ENCODE peak calls at places on chromosome 17, in five cellular contexts. One of them, this sample, is unnamed.

GRCh38 chr17:45640141-45640850 is 143.8 kb upstream of the CRHR1 start:
- DNase-seq in Peyer's patch: peak
- DNase-seq in tibial artery: peak
- DNase-seq in fibroblast of mammary gland: peak
- DNase-seq in mammary epithelial cell: peak
- DNase-seq in this sample: peak

GRCh38 chr17:79830763-79831366 is 8.4 kb downstream of the CBX4 start:
- DNase-seq in Peyer's patch: no peak
- DNase-seq in fibroblast of mammary gland: no peak
- DNase-seq in mammary epithelial cell: no peak
- DNase-seq in tibial artery: no peak
- DNase-seq in this sample: no peak

GRCh38 chr17:2736956-2737355 is 12.5 kb downstream of the CCDC92B start:
- DNase-seq in fibroblast of mammary gland: peak
- DNase-seq in Peyer's patch: no peak
- DNase-seq in tibial artery: no peak
- DNase-seq in mammary epithelial cell: peak
- DNase-seq in this sample: no peak

GRCh38 chr17:4480929-4481898 is 17.5 kb upstream of the SPNS2 start:
- DNase-seq in mammary epithelial cell: no peak
- DNase-seq in tibial artery: peak
- DNase-seq in fibroblast of mammary gland: no peak
- DNase-seq in Peyer's patch: peak
- DNase-seq in this sample: peak

GRCh38 chr17:57406131-57406980 is 150.0 kb downstream of the MSI2 start:
- DNase-seq in mammary epithelial cell: no peak
- DNase-seq in fibroblast of mammary gland: no peak
- DNase-seq in Peyer's patch: no peak
- DNase-seq in tibial artery: no peak
- DNase-seq in this sample: no peak

GRCh38 chr17:2709173-2709661 is 2.3 kb downstream of the CLUH start:
- DNase-seq in tibial artery: peak
- DNase-seq in fibroblast of mammary gland: no peak
- DNase-seq in mammary epithelial cell: peak
- DNase-seq in Peyer's patch: peak
- DNase-seq in this sample: peak

GRCh38 chr17:11412653-11413052 is 171.6 kb downstream of the SHISA6 start:
- DNase-seq in tibial artery: no peak
- DNase-seq in mammary epithelial cell: no peak
- DNase-seq in Peyer's patch: no peak
- DNase-seq in fibroblast of mammary gland: no peak
- DNase-seq in this sample: no peak

GRCh38 chr17:3213587-3213986 is 6.1 kb downstream of the OR1A1 start:
- DNase-seq in Peyer's patch: no peak
- DNase-seq in tibial artery: no peak
- DNase-seq in fibroblast of mammary gland: no peak
- DNase-seq in mammary epithelial cell: no peak
- DNase-seq in this sample: no peak

GRCh38 chr17:50290074-50290702 is 15.9 kb downstream of the TMEM92 start:
- DNase-seq in mammary epithelial cell: peak
- DNase-seq in fibroblast of mammary gland: peak
- DNase-seq in tibial artery: peak
- DNase-seq in Peyer's patch: peak
- DNase-seq in this sample: peak

GRCh38 chr17:50285941-50286340 is 11.7 kb downstream of the TMEM92 start:
- DNase-seq in fibroblast of mammary gland: no peak
- DNase-seq in Peyer's patch: no peak
- DNase-seq in mammary epithelial cell: no peak
- DNase-seq in tibial artery: no peak
- DNase-seq in this sample: no peak

GRCh38 chr17:50292465-50292864 is 18.2 kb downstream of the TMEM92 start:
- DNase-seq in fibroblast of mammary gland: no peak
- DNase-seq in tibial artery: no peak
- DNase-seq in Peyer's patch: no peak
- DNase-seq in mammary epithelial cell: no peak
- DNase-seq in this sample: no peak

GRCh38 chr17:50289268-50289667 is 15.0 kb downstream of the TMEM92 start:
- DNase-seq in Peyer's patch: no peak
- DNase-seq in mammary epithelial cell: no peak
- DNase-seq in tibial artery: peak
- DNase-seq in fibroblast of mammary gland: peak
- DNase-seq in this sample: no peak

DNA sequence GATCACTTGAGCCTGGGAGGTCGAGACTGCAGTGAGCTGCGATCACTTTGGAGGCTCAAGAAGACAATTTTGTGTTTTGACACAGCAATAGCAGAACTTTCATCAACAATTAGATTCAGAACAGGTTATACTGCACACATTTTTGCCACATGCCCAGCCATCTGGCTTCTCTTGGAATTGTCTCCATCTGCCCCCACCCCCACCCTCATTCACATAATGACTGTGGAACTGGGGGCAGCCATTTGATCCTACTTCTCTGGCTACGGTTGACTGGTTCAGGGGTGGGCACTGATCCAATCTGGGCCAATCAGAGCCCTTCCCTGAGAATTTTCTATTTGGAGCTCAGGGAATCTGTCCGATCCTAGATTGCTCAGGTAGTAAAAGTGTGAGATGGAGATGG is 14.0 kb downstream of the TMEM92 start:
- DNase-seq in mammary epithelial cell: no peak
- DNase-seq in Peyer's patch: no peak
- DNase-seq in tibial artery: no peak
- DNase-seq in fibroblast of mammary gland: no peak
- DNase-seq in this sample: no peak
- TF ChIP-seq CTCF in mammary epithelial cell: no peak
- TF ChIP-seq CTCF in Peyer's patch: no peak
- TF ChIP-seq CTCF in tibial artery: no peak
- TF ChIP-seq CTCF in fibroblast of mammary gland: no peak
- TF ChIP-seq CTCF in this sample: no peak

DNA sequence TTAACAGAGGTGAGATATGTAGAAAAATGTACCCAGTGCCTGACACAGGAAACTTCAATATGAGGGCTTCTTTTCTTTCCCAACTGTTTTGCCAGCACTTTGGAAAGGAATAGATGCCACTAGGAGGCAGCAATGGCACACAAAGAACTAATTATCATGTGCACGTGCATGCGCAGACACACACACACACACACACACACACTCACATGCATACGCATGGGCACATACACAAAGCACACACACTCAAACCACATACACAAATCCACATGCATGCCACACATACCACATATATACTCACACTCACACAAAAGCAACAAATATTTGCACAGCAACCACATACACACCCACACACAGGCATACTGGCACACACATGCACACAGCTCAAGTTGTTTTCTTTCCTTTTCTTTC is 8.8 kb upstream of the CEP112 start:
- DNase-seq in mammary epithelial cell: peak
- DNase-seq in Peyer's patch: peak
- DNase-seq in fibroblast of mammary gland: peak
- DNase-seq in tibial artery: no peak
- DNase-seq in this sample: no peak
- TF ChIP-seq CTCF in mammary epithelial cell: peak
- TF ChIP-seq CTCF in Peyer's patch: peak
- TF ChIP-seq CTCF in fibroblast of mammary gland: peak
- TF ChIP-seq CTCF in tibial artery: peak
- TF ChIP-seq CTCF in this sample: no peak

GRCh38 chr17:33028778-33029177 is 37.1 kb downstream of the SPACA3 start:
- DNase-seq in fibroblast of mammary gland: no peak
- DNase-seq in mammary epithelial cell: no peak
- DNase-seq in Peyer's patch: no peak
- DNase-seq in tibial artery: no peak
- DNase-seq in this sample: no peak
- TF ChIP-seq CTCF in fibroblast of mammary gland: no peak
- TF ChIP-seq CTCF in mammary epithelial cell: peak
- TF ChIP-seq CTCF in Peyer's patch: no peak
- TF ChIP-seq CTCF in tibial artery: no peak
- TF ChIP-seq CTCF in this sample: no peak

GRCh38 chr17:44585315-44585714 is 28.0 kb downstream of the FZD2 start:
- DNase-seq in fibroblast of mammary gland: no peak
- DNase-seq in tibial artery: no peak
- DNase-seq in mammary epithelial cell: no peak
- DNase-seq in Peyer's patch: no peak
- DNase-seq in this sample: no peak

GRCh38 chr17:44587339-44587738 is 30.1 kb downstream of the FZD2 start:
- DNase-seq in fibroblast of mammary gland: peak
- DNase-seq in mammary epithelial cell: peak
- DNase-seq in tibial artery: peak
- DNase-seq in Peyer's patch: no peak
- DNase-seq in this sample: no peak

GRCh38 chr17:44578947-44579346 is 21.7 kb downstream of the FZD2 start:
- DNase-seq in tibial artery: no peak
- DNase-seq in Peyer's patch: no peak
- DNase-seq in fibroblast of mammary gland: no peak
- DNase-seq in mammary epithelial cell: no peak
- DNase-seq in this sample: no peak

GRCh38 chr17:44584498-44584897 is 27.2 kb downstream of the FZD2 start:
- DNase-seq in mammary epithelial cell: no peak
- DNase-seq in tibial artery: no peak
- DNase-seq in fibroblast of mammary gland: no peak
- DNase-seq in Peyer's patch: no peak
- DNase-seq in this sample: no peak

DNA sequence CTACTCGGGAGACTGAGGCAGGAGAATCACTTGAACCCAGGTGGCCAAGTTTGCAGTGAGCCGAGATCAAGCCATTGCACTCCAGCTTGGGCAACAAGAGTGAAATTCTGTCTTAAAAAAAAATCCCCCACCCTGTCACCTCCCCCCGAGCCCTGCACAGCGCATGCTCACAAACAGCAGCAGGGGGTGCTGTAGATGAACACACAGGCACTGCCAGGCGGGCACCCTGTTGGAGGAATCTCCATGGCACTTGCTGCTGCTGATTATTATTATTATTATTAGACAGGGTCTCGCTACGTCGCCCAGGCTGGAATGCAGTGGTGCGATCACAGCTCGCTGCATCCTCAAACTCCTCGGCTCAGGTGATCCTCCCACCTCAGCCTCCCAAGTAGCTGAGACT is 24.6 kb downstream of the FZD2 start:
- DNase-seq in tibial artery: no peak
- DNase-seq in Peyer's patch: no peak
- DNase-seq in mammary epithelial cell: no peak
- DNase-seq in fibroblast of mammary gland: peak
- DNase-seq in this sample: no peak
- TF ChIP-seq CTCF in tibial artery: no peak
- TF ChIP-seq CTCF in Peyer's patch: no peak
- TF ChIP-seq CTCF in mammary epithelial cell: peak
- TF ChIP-seq CTCF in fibroblast of mammary gland: peak
- TF ChIP-seq CTCF in this sample: peak

DNA sequence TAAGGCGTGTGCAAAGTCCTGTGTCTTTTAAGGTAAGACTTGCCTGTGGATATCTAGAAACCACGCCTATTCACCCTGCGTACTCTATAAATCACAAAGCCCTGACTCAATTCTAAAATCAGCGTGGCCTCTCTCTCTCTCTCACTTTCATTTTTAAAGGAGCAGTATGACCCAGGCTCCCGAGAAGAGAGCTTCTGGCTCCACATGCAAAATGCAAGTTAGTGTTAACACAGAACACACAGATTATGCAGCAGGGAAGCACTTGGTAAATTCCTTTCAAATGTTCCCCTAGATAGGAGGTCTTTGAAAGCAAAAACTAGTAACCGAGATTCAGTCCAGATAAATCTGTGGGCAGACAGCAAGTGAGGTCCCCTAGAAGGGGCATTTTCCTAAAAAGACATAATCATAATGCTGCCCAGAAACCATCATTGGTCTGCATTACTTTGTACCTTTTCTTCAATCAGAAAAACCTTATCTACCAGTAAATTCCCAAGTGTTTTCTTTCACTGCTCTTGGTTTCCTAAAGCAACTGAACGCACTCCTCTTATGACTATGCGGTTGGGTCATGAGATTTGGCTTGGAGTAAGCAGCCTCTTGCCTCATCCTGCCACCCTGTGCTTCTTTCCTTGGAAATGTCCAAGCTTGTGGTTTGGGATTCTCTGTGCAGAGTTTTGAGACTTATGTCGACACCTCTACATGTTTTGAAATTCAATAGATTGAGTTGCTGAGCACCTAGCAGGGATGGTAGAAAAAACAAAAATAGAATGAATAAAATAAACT is 31.7 kb upstream of the KCNJ2 start:
- DNase-seq in mammary epithelial cell: peak
- DNase-seq in fibroblast of mammary gland: peak
- DNase-seq in tibial artery: peak
- DNase-seq in Peyer's patch: peak
- DNase-seq in this sample: peak
- TF ChIP-seq CTCF in mammary epithelial cell: peak
- TF ChIP-seq CTCF in fibroblast of mammary gland: no peak
- TF ChIP-seq CTCF in tibial artery: no peak
- TF ChIP-seq CTCF in Peyer's patch: no peak
- TF ChIP-seq CTCF in this sample: no peak

DNA sequence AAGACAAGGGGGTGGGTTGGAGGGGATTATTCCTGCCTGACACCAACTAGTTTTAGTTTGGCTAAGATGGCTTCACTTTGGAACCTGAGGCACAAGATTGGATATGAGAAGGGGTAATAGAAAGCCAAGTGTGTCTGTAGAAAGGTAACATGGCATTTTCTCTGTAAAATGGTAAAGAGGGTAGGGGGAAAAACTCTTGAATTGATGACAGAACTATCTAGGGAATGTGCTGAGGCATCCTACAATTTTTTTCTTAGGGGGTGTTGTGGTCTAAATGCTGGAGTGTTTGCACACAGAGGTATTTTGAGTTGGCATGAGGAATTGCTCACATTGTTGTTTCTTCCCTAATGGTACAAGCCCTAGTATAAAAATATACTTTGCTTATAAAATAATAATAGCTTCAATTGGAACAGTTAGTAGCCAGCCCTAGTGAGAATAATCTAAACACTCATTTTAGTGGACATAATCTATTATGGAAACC is 25.8 kb downstream of the YPEL2 start:
- DNase-seq in fibroblast of mammary gland: no peak
- DNase-seq in tibial artery: no peak
- DNase-seq in mammary epithelial cell: no peak
- DNase-seq in Peyer's patch: no peak
- DNase-seq in this sample: no peak
- TF ChIP-seq CTCF in fibroblast of mammary gland: no peak
- TF ChIP-seq CTCF in tibial artery: no peak
- TF ChIP-seq CTCF in mammary epithelial cell: no peak
- TF ChIP-seq CTCF in Peyer's patch: no peak
- TF ChIP-seq CTCF in this sample: no peak